ENCODE peak calls at places on chromosome 18, in six cellular contexts. X is fibroblast of lung, J is AG04450, T is heart right ventricle, N is HepG2, Y is endodermal cell. L is an unnamed sample.

GRCh38 chr18:67373636-67374035 is 142.9 kb downstream of the DSEL start:
- DNase-seq in N (no peak), X (no peak), J (no peak), T (no peak), Y (no peak), L (no peak)

GRCh38 chr18:49901862-49902340 is 88.6 kb upstream of the ACAA2 start:
- DNase-seq in Y (no peak), N (no peak), X (no peak), J (no peak), T (no peak), L (no peak)

GRCh38 chr18:42047721-42048120 is 92.7 kb downstream of the PIK3C3 start:
- DNase-seq in T (no peak), J (no peak), N (peak), Y (no peak), X (peak), L (no peak)

GRCh38 chr18:32754508-32755263 is 18.1 kb downstream of the KLHL14 start:
- DNase-seq in N (no peak), Y (peak), X (no peak), J (no peak), T (no peak), L (no peak)

GRCh38 chr18:14962626-14963025 is 214.7 kb downstream of the ANKRD30B start:
- DNase-seq in J (no peak), T (no peak), N (no peak), Y (no peak), X (no peak), L (no peak)

GRCh38 chr18:8261651-8262091 is 347.6 kb upstream of the RAB12 start:
- DNase-seq in N (no peak), J (no peak), X (no peak), Y (no peak), T (no peak), L (no peak)

GRCh38 chr18:9348079-9348671 is 13.6 kb downstream of the TWSG1 start:
- DNase-seq in X (peak), T (no peak), J (no peak), Y (no peak), N (no peak), L (no peak)

GRCh38 chr18:47331051-47331450 is 79.6 kb upstream of the SKOR2 start:
- DNase-seq in N (no peak), Y (no peak), X (no peak), J (no peak), T (no peak), L (no peak)

GRCh38 chr18:79523221-79523737 is 127.5 kb downstream of the NFATC1 start:
- DNase-seq in N (no peak), X (no peak), Y (peak), J (no peak), T (no peak), L (peak)

GRCh38 chr18:30245756-30246515 is 796.6 kb downstream of the DSC3 start:
- DNase-seq in Y (no peak), N (no peak), J (no peak), X (no peak), T (no peak), L (no peak)

GRCh38 chr18:68147728-68148127 is 567.2 kb downstream of the TMX3 start:
- DNase-seq in T (no peak), Y (no peak), J (no peak), X (peak), N (no peak), L (no peak)

GRCh38 chr18:48761582-48761981 is 189.2 kb downstream of the SMAD7 start:
- DNase-seq in J (no peak), Y (no peak), T (no peak), X (no peak), N (no peak), L (no peak)

GRCh38 chr18:48763714-48764100 is 187.1 kb downstream of the SMAD7 start:
- DNase-seq in N (no peak), T (no peak), X (no peak), J (no peak), Y (no peak), L (no peak)

GRCh38 chr18:48762836-48763713 is 187.7 kb downstream of the SMAD7 start:
- DNase-seq in X (no peak), Y (no peak), N (no peak), J (no peak), T (no peak), L (no peak)

GRCh38 chr18:48764452-48764851 is 186.3 kb downstream of the SMAD7 start:
- DNase-seq in J (no peak), X (no peak), N (no peak), T (no peak), Y (no peak), L (no peak)

DNA sequence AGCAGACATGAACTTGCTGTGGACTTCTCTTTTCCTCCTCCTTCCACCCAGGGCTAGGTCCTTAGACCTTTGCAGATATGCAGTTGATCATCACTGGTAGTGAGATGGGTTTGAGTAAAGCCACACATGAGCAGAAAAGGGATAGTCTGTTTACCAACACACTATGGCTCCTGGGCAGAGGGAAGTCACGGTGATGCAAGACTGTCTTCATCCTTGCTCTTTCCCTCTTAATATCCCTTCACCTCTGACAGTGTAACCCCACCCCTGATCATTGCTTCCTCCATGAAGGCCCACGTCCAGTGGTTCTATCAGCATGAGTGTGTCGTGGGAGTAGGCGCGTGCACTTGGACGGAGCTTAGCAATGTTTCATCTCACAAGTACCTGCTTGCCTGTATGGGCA is 188.7 kb downstream of the SMAD7 start:
- DNase-seq in X (no peak), T (no peak), N (no peak), Y (no peak), J (no peak), L (no peak)
- H3K4me3 ChIP-seq in X (no peak), T (no peak), N (no peak), Y (no peak), J (no peak), L (no peak)

GRCh38 chr18:44782617-44783016 is 101.9 kb downstream of the SETBP1 start:
- DNase-seq in T (no peak), Y (no peak), J (no peak), X (no peak), N (no peak), L (no peak)

GRCh38 chr18:44781890-44782289 is 101.2 kb downstream of the SETBP1 start:
- DNase-seq in T (no peak), J (no peak), Y (no peak), N (no peak), X (peak), L (no peak)

GRCh38 chr18:44778788-44779187 is 98.1 kb downstream of the SETBP1 start:
- DNase-seq in J (no peak), T (no peak), N (no peak), Y (no peak), X (no peak), L (no peak)

GRCh38 chr18:44777429-44778192 is 96.9 kb downstream of the SETBP1 start:
- DNase-seq in T (peak), X (no peak), Y (no peak), N (no peak), J (no peak), L (no peak)

GRCh38 chr18:44779893-44780292 is 99.2 kb downstream of the SETBP1 start:
- DNase-seq in J (no peak), T (no peak), Y (no peak), X (no peak), N (no peak), L (no peak)
- H3K27ac ChIP-seq in J (no peak), T (no peak), Y (no peak), X (no peak), N (no peak), L (no peak)

GRCh38 chr18:3048121-3048520 is 35.2 kb upstream of the LPIN2 start:
- DNase-seq in J (no peak), X (no peak), T (no peak), Y (no peak), N (no peak), L (no peak)
- H3K4me3 ChIP-seq in J (no peak), X (no peak), T (no peak), Y (no peak), N (no peak), L (no peak)

DNA sequence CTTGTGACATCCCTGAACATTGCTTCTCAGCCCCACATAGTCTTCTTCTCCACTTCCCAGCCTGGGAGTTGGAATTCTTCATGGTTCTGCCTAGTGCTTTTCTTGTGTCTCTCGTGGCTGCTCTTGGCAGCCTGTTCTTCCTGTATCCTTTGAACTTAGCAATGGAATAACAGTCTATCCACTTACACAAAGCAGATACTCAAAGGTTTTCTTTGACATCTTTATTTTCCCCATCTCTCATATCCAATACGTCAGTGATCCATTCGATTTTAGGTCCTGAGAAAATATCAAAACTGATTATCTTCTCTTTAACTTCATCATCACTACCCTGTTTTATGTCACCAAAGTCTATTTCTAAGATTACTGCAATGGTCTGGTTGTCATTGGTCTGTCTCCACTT is 1091.2 kb upstream of the PIK3C3 start:
- DNase-seq in T (no peak), Y (no peak), J (no peak), X (no peak), N (no peak), L (no peak)
- H3K27ac ChIP-seq in T (no peak), Y (no peak), J (no peak), X (no peak), N (no peak), L (no peak)

GRCh38 chr18:2848879-2849254 is 2.1 kb downstream of the EMILIN2 start:
- DNase-seq in Y (no peak), N (no peak), T (no peak), J (no peak), X (no peak), L (no peak)
- H3K4me3 ChIP-seq in Y (peak), N (no peak), T (no peak), J (no peak), X (no peak), L (no peak)

GRCh38 chr18:58556333-58557012 is 72.4 kb downstream of the ALPK2 start:
- DNase-seq in J (no peak), Y (peak), X (no peak), T (peak), N (no peak), L (no peak)
- H3K27ac ChIP-seq in J (no peak), Y (no peak), X (no peak), T (peak), N (no peak), L (no peak)

L was measured in adrenal gland.